ENCODE peak calls at places on chromosomes 11 and 22, in nine cellular contexts. One of them, this sample, is unnamed.

GRCh38 chr11:76629853-76630599 is 40.5 kb downstream of the LRRC32 start:
- DNase-seq in transverse colon: peak; percentile 66
- DNase-seq in M059J: no peak
- DNase-seq in KBM-7: peak; percentile 85
- DNase-seq in BJ: no peak
- DNase-seq in EH: peak; percentile 64
- DNase-seq in fibroblast of pulmonary artery: peak; percentile 74
- DNase-seq in cardiac fibroblast: peak; percentile 87
- DNase-seq in AG09309: no peak
- DNase-seq in this sample: peak; percentile 96

GRCh38 chr22:36029406-36029755 is 757 bp upstream of the RBFOX2 start:
- DNase-seq in transverse colon: no peak
- DNase-seq in M059J: no peak
- DNase-seq in KBM-7: no peak
- DNase-seq in BJ: no peak
- DNase-seq in EH: no peak
- DNase-seq in fibroblast of pulmonary artery: no peak
- DNase-seq in cardiac fibroblast: no peak
- DNase-seq in AG09309: no peak
- DNase-seq in this sample: no peak

GRCh38 chr11:119509969-119510401 is 87.0 kb upstream of the THY1 start:
- DNase-seq in transverse colon: peak; percentile 10
- DNase-seq in M059J: peak; percentile 59
- DNase-seq in KBM-7: peak; percentile 22
- DNase-seq in BJ: peak; percentile 46
- DNase-seq in EH: peak; percentile 85
- DNase-seq in fibroblast of pulmonary artery: peak; percentile 83
- DNase-seq in cardiac fibroblast: peak; percentile 93
- DNase-seq in AG09309: peak; percentile 62
- DNase-seq in this sample: peak; percentile 87

GRCh38 chr11:70525006-70525405 is 126.7 kb downstream of the CTTN start:
- DNase-seq in transverse colon: no peak
- DNase-seq in M059J: no peak
- DNase-seq in KBM-7: no peak
- DNase-seq in BJ: no peak
- DNase-seq in EH: no peak
- DNase-seq in fibroblast of pulmonary artery: no peak
- DNase-seq in cardiac fibroblast: no peak
- DNase-seq in AG09309: no peak
- DNase-seq in this sample: no peak

GRCh38 chr11:115112779-115113178 is 391.4 kb downstream of the CADM1 start:
- DNase-seq in transverse colon: no peak
- DNase-seq in M059J: no peak
- DNase-seq in KBM-7: no peak
- DNase-seq in BJ: no peak
- DNase-seq in EH: no peak
- DNase-seq in fibroblast of pulmonary artery: no peak
- DNase-seq in cardiac fibroblast: no peak
- DNase-seq in AG09309: no peak
- DNase-seq in this sample: no peak

GRCh38 chr11:24509114-24509513 is 12.3 kb downstream of the LUZP2 start:
- DNase-seq in transverse colon: no peak
- DNase-seq in M059J: peak; percentile 3
- DNase-seq in KBM-7: no peak
- DNase-seq in BJ: no peak
- DNase-seq in EH: no peak
- DNase-seq in fibroblast of pulmonary artery: peak; percentile 46
- DNase-seq in cardiac fibroblast: peak; percentile 32
- DNase-seq in AG09309: no peak
- DNase-seq in this sample: no peak

GRCh38 chr11:123083623-123084029 is 21.7 kb upstream of the HSPA8 start:
- DNase-seq in transverse colon: peak; percentile 86
- DNase-seq in M059J: peak; percentile 99
- DNase-seq in KBM-7: peak; percentile 74
- DNase-seq in BJ: peak; percentile 91
- DNase-seq in EH: peak; percentile 97
- DNase-seq in fibroblast of pulmonary artery: peak; percentile 99
- DNase-seq in cardiac fibroblast: peak; percentile 99
- DNase-seq in AG09309: peak; percentile 89
- DNase-seq in this sample: peak; percentile 94

GRCh38 chr11:22337571-22338464 is at the start of gene SLC17A6:
- DNase-seq in transverse colon: no peak
- DNase-seq in M059J: peak; percentile 41
- DNase-seq in KBM-7: peak; percentile 52
- DNase-seq in BJ: no peak
- DNase-seq in EH: peak; percentile 29
- DNase-seq in fibroblast of pulmonary artery: peak; percentile 55
- DNase-seq in cardiac fibroblast: peak; percentile 47
- DNase-seq in AG09309: no peak
- DNase-seq in this sample: no peak

GRCh38 chr11:27211370-27212127 is 151.5 kb downstream of the CCDC34 start:
- DNase-seq in transverse colon: no peak
- DNase-seq in M059J: no peak
- DNase-seq in KBM-7: peak; percentile 16
- DNase-seq in BJ: no peak
- DNase-seq in EH: peak; percentile 29
- DNase-seq in fibroblast of pulmonary artery: no peak
- DNase-seq in cardiac fibroblast: peak; percentile 25
- DNase-seq in AG09309: no peak
- DNase-seq in this sample: no peak

GRCh38 chr11:73140213-73141030 is 1.7 kb downstream of the FCHSD2 start:
- DNase-seq in transverse colon: no peak
- DNase-seq in M059J: peak; percentile 55
- DNase-seq in KBM-7: peak; percentile 35
- DNase-seq in BJ: no peak
- DNase-seq in EH: peak; percentile 62
- DNase-seq in fibroblast of pulmonary artery: peak; percentile 32
- DNase-seq in cardiac fibroblast: peak; percentile 45
- DNase-seq in AG09309: no peak
- DNase-seq in this sample: no peak

GRCh38 chr11:83523676-83524075 is 237.5 kb upstream of the CCDC90B start:
- DNase-seq in transverse colon: no peak
- DNase-seq in M059J: no peak
- DNase-seq in KBM-7: no peak
- DNase-seq in BJ: no peak
- DNase-seq in EH: peak; percentile 2
- DNase-seq in fibroblast of pulmonary artery: no peak
- DNase-seq in cardiac fibroblast: no peak
- DNase-seq in AG09309: no peak
- DNase-seq in this sample: no peak

GRCh38 chr11:69448471-69449284 is 32.8 kb upstream of the LINC01488 start:
- DNase-seq in transverse colon: no peak
- DNase-seq in M059J: no peak
- DNase-seq in KBM-7: peak; percentile 29
- DNase-seq in BJ: no peak
- DNase-seq in EH: no peak
- DNase-seq in fibroblast of pulmonary artery: no peak
- DNase-seq in cardiac fibroblast: no peak
- DNase-seq in AG09309: no peak
- DNase-seq in this sample: no peak

GRCh38 chr22:49020314-49020713 is 807.4 kb downstream of the BRD1 start:
- DNase-seq in transverse colon: no peak
- DNase-seq in M059J: no peak
- DNase-seq in KBM-7: no peak
- DNase-seq in BJ: no peak
- DNase-seq in EH: no peak
- DNase-seq in fibroblast of pulmonary artery: no peak
- DNase-seq in cardiac fibroblast: no peak
- DNase-seq in AG09309: no peak
- DNase-seq in this sample: no peak

GRCh38 chr11:10485646-10486045 is 30.6 kb downstream of the AMPD3 start:
- DNase-seq in transverse colon: no peak
- DNase-seq in M059J: no peak
- DNase-seq in KBM-7: no peak
- DNase-seq in BJ: no peak
- DNase-seq in EH: no peak
- DNase-seq in fibroblast of pulmonary artery: no peak
- DNase-seq in cardiac fibroblast: no peak
- DNase-seq in AG09309: no peak
- DNase-seq in this sample: no peak

GRCh38 chr11:89220684-89221339 is 43.1 kb downstream of the TYR start:
- DNase-seq in transverse colon: no peak
- DNase-seq in M059J: no peak
- DNase-seq in KBM-7: no peak
- DNase-seq in BJ: no peak
- DNase-seq in EH: no peak
- DNase-seq in fibroblast of pulmonary artery: no peak
- DNase-seq in cardiac fibroblast: no peak
- DNase-seq in AG09309: no peak
- DNase-seq in this sample: no peak

GRCh38 chr11:27839226-27839913 is 139.1 kb upstream of the BDNF start:
- DNase-seq in transverse colon: no peak
- DNase-seq in M059J: peak; percentile 47
- DNase-seq in KBM-7: peak; percentile 28
- DNase-seq in BJ: no peak
- DNase-seq in EH: peak; percentile 47
- DNase-seq in fibroblast of pulmonary artery: peak; percentile 43
- DNase-seq in cardiac fibroblast: peak; percentile 49
- DNase-seq in AG09309: peak; percentile 16
- DNase-seq in this sample: no peak

GRCh38 chr11:794766-795637 is 3.1 kb downstream of the SLC25A22 start:
- DNase-seq in transverse colon: peak; percentile 43
- DNase-seq in M059J: no peak
- DNase-seq in KBM-7: no peak
- DNase-seq in BJ: no peak
- DNase-seq in EH: no peak
- DNase-seq in fibroblast of pulmonary artery: no peak
- DNase-seq in cardiac fibroblast: no peak
- DNase-seq in AG09309: no peak
- DNase-seq in this sample: no peak

GRCh38 chr22:46078241-46079092 is 71.9 kb upstream of the PPARA start:
- DNase-seq in transverse colon: peak; percentile 32
- DNase-seq in M059J: peak; percentile 86
- DNase-seq in KBM-7: peak; percentile 25
- DNase-seq in BJ: no peak
- DNase-seq in EH: peak; percentile 87
- DNase-seq in fibroblast of pulmonary artery: peak; percentile 32
- DNase-seq in cardiac fibroblast: peak; percentile 88
- DNase-seq in AG09309: peak; percentile 69
- DNase-seq in this sample: no peak

GRCh38 chr11:43567396-43567975 is 113.1 kb upstream of the HSD17B12 start:
- DNase-seq in transverse colon: no peak
- DNase-seq in M059J: peak; percentile 62
- DNase-seq in KBM-7: peak; percentile 65
- DNase-seq in BJ: no peak
- DNase-seq in EH: peak; percentile 60
- DNase-seq in fibroblast of pulmonary artery: peak; percentile 73
- DNase-seq in cardiac fibroblast: peak; percentile 73
- DNase-seq in AG09309: peak; percentile 21
- DNase-seq in this sample: no peak

GRCh38 chr11:117946196-117946841 is 17.1 kb upstream of the TMPRSS13 start:
- DNase-seq in transverse colon: no peak
- DNase-seq in M059J: no peak
- DNase-seq in KBM-7: no peak
- DNase-seq in BJ: no peak
- DNase-seq in EH: no peak
- DNase-seq in fibroblast of pulmonary artery: no peak
- DNase-seq in cardiac fibroblast: no peak
- DNase-seq in AG09309: no peak
- DNase-seq in this sample: no peak

GRCh38 chr11:126080206-126080941 is 17.7 kb upstream of the CDON start:
- DNase-seq in transverse colon: no peak
- DNase-seq in M059J: peak; percentile 73
- DNase-seq in KBM-7: no peak
- DNase-seq in BJ: no peak
- DNase-seq in EH: no peak
- DNase-seq in fibroblast of pulmonary artery: no peak
- DNase-seq in cardiac fibroblast: no peak
- DNase-seq in AG09309: no peak
- DNase-seq in this sample: no peak

GRCh38 chr11:65857500-65858353 is at the start of gene CFL1:
- DNase-seq in transverse colon: peak; percentile 99
- DNase-seq in M059J: peak; percentile 97
- DNase-seq in KBM-7: peak; percentile 99
- DNase-seq in BJ: peak; percentile 81
- DNase-seq in EH: peak; percentile 99
- DNase-seq in fibroblast of pulmonary artery: peak; percentile 98
- DNase-seq in cardiac fibroblast: peak; percentile 98
- DNase-seq in AG09309: peak; percentile 79
- DNase-seq in this sample: peak; percentile 95

GRCh38 chr22:38706885-38707180 is 1.1 kb downstream of the GTPBP1 start:
- DNase-seq in transverse colon: no peak
- DNase-seq in M059J: no peak
- DNase-seq in KBM-7: no peak
- DNase-seq in BJ: no peak
- DNase-seq in EH: no peak
- DNase-seq in fibroblast of pulmonary artery: no peak
- DNase-seq in cardiac fibroblast: no peak
- DNase-seq in AG09309: no peak
- DNase-seq in this sample: no peak

GRCh38 chr22:47249370-47249928 is 487.0 kb downstream of the TBC1D22A start:
- DNase-seq in transverse colon: no peak
- DNase-seq in M059J: no peak
- DNase-seq in KBM-7: no peak
- DNase-seq in BJ: no peak
- DNase-seq in EH: no peak
- DNase-seq in fibroblast of pulmonary artery: no peak
- DNase-seq in cardiac fibroblast: no peak
- DNase-seq in AG09309: no peak
- DNase-seq in this sample: no peak

GRCh38 chr22:50570861-50571260 is 7.4 kb downstream of the CPT1B start:
- DNase-seq in transverse colon: no peak
- DNase-seq in M059J: no peak
- DNase-seq in KBM-7: no peak
- DNase-seq in BJ: no peak
- DNase-seq in EH: no peak
- DNase-seq in fibroblast of pulmonary artery: no peak
- DNase-seq in cardiac fibroblast: no peak
- DNase-seq in AG09309: no peak
- DNase-seq in this sample: no peak

GRCh38 chr11:725624-726202 is 19.7 kb downstream of the EPS8L2 start:
- DNase-seq in transverse colon: no peak
- DNase-seq in M059J: no peak
- DNase-seq in KBM-7: no peak
- DNase-seq in BJ: no peak
- DNase-seq in EH: no peak
- DNase-seq in fibroblast of pulmonary artery: no peak
- DNase-seq in cardiac fibroblast: no peak
- DNase-seq in AG09309: no peak
- DNase-seq in this sample: no peak

GRCh38 chr11:17864478-17864941 is 129.9 kb downstream of the KCNC1 start:
- DNase-seq in transverse colon: peak; percentile 18
- DNase-seq in M059J: peak; percentile 4
- DNase-seq in KBM-7: no peak
- DNase-seq in BJ: no peak
- DNase-seq in EH: no peak
- DNase-seq in fibroblast of pulmonary artery: no peak
- DNase-seq in cardiac fibroblast: no peak
- DNase-seq in AG09309: no peak
- DNase-seq in this sample: no peak

GRCh38 chr22:33438273-33438672 is 380.1 kb upstream of the SYN3 start:
- DNase-seq in transverse colon: no peak
- DNase-seq in M059J: peak; percentile 74
- DNase-seq in KBM-7: no peak
- DNase-seq in BJ: peak; percentile 83
- DNase-seq in EH: peak; percentile 93
- DNase-seq in fibroblast of pulmonary artery: peak; percentile 78
- DNase-seq in cardiac fibroblast: peak; percentile 94
- DNase-seq in AG09309: peak; percentile 74
- DNase-seq in this sample: no peak

GRCh38 chr11:96200243-96200642 is 142.8 kb downstream of the MAML2 start:
- DNase-seq in transverse colon: no peak
- DNase-seq in M059J: peak; percentile 81
- DNase-seq in KBM-7: no peak
- DNase-seq in BJ: peak; percentile 88
- DNase-seq in EH: peak; percentile 97
- DNase-seq in fibroblast of pulmonary artery: peak; percentile 84
- DNase-seq in cardiac fibroblast: peak; percentile 95
- DNase-seq in AG09309: peak; percentile 84
- DNase-seq in this sample: no peak

GRCh38 chr11:126282742-126283591 is at the start of gene TIRAP:
- DNase-seq in transverse colon: peak; percentile 76
- DNase-seq in M059J: peak; percentile 65
- DNase-seq in KBM-7: peak; percentile 71
- DNase-seq in BJ: no peak
- DNase-seq in EH: peak; percentile 69
- DNase-seq in fibroblast of pulmonary artery: peak; percentile 44
- DNase-seq in cardiac fibroblast: peak; percentile 62
- DNase-seq in AG09309: no peak
- DNase-seq in this sample: peak; percentile 77

GRCh38 chr11:62104816-62105610 is 18.8 kb upstream of the INCENP start:
- DNase-seq in transverse colon: no peak
- DNase-seq in M059J: peak; percentile 62
- DNase-seq in KBM-7: peak; percentile 68
- DNase-seq in BJ: peak; percentile 55
- DNase-seq in EH: peak; percentile 88
- DNase-seq in fibroblast of pulmonary artery: peak; percentile 91
- DNase-seq in cardiac fibroblast: peak; percentile 90
- DNase-seq in AG09309: peak; percentile 61
- DNase-seq in this sample: no peak

This sample was measured in CD14-positive monocyte.